ENCODE peak calls at places on chromosomes 7 and 10, in seven cellular contexts. One of them, this sample, is unnamed.
A peak's percentile ranks its signal among the peaks of the same experiment; 100 is the strongest.

GRCh38 chr10:83023647-83024046 is 1115.7 kb upstream of the GHITM start:
- DNase-seq in HCT116: no peak
- DNase-seq in transverse colon: no peak
- DNase-seq in CD8-positive, alpha-beta memory T cell: no peak
- DNase-seq in upper lobe of right lung: no peak
- DNase-seq in K562: no peak
- DNase-seq in heart right ventricle: no peak
- DNase-seq in this sample: no peak

GRCh38 chr10:63431962-63432797 is 33.6 kb downstream of the JMJD1C start:
- DNase-seq in HCT116: no peak
- DNase-seq in K562: no peak
- DNase-seq in CD8-positive, alpha-beta memory T cell: no peak
- DNase-seq in upper lobe of right lung: no peak
- DNase-seq in transverse colon: no peak
- DNase-seq in heart right ventricle: no peak
- DNase-seq in this sample: no peak

GRCh38 chr7:33853361-33854062 is 51.8 kb upstream of the BMPER start:
- DNase-seq in heart right ventricle: no peak
- DNase-seq in upper lobe of right lung: no peak
- DNase-seq in CD8-positive, alpha-beta memory T cell: no peak
- DNase-seq in HCT116: no peak
- DNase-seq in transverse colon: no peak
- DNase-seq in K562: no peak
- DNase-seq in this sample: no peak

GRCh38 chr10:47244560-47245500 is 55.2 kb upstream of the GDF10 start:
- DNase-seq in K562: no peak
- DNase-seq in transverse colon: peak; percentile 2
- DNase-seq in HCT116: no peak
- DNase-seq in upper lobe of right lung: no peak
- DNase-seq in CD8-positive, alpha-beta memory T cell: no peak
- DNase-seq in heart right ventricle: no peak
- DNase-seq in this sample: no peak

GRCh38 chr7:121437470-121437869 is 41.4 kb upstream of the FAM3C start:
- DNase-seq in heart right ventricle: no peak
- DNase-seq in HCT116: no peak
- DNase-seq in transverse colon: no peak
- DNase-seq in upper lobe of right lung: no peak
- DNase-seq in CD8-positive, alpha-beta memory T cell: no peak
- DNase-seq in K562: no peak
- DNase-seq in this sample: no peak

GRCh38 chr10:30806824-30807223 is 177.3 kb upstream of the LYZL2 start:
- DNase-seq in transverse colon: no peak
- DNase-seq in CD8-positive, alpha-beta memory T cell: no peak
- DNase-seq in heart right ventricle: no peak
- DNase-seq in HCT116: no peak
- DNase-seq in upper lobe of right lung: no peak
- DNase-seq in K562: no peak
- DNase-seq in this sample: no peak

GRCh38 chr10:27439101-27439500 is 65.0 kb upstream of the RAB18 start:
- DNase-seq in K562: no peak
- DNase-seq in HCT116: no peak
- DNase-seq in transverse colon: no peak
- DNase-seq in CD8-positive, alpha-beta memory T cell: no peak
- DNase-seq in upper lobe of right lung: no peak
- DNase-seq in heart right ventricle: no peak
- DNase-seq in this sample: no peak

GRCh38 chr7:17989546-17989945 is 38.1 kb downstream of the PRPS1L1 start:
- DNase-seq in CD8-positive, alpha-beta memory T cell: no peak
- DNase-seq in HCT116: no peak
- DNase-seq in upper lobe of right lung: no peak
- DNase-seq in transverse colon: peak; percentile 48
- DNase-seq in heart right ventricle: no peak
- DNase-seq in K562: peak; percentile 18
- DNase-seq in this sample: no peak

GRCh38 chr10:102633282-102633681 is 11.0 kb upstream of the TRIM8 start:
- DNase-seq in transverse colon: no peak
- DNase-seq in HCT116: no peak
- DNase-seq in CD8-positive, alpha-beta memory T cell: no peak
- DNase-seq in K562: no peak
- DNase-seq in upper lobe of right lung: peak; percentile 82
- DNase-seq in heart right ventricle: no peak
- DNase-seq in this sample: no peak

GRCh38 chr7:104838537-104839299 is 175.3 kb upstream of the KMT2E start:
- DNase-seq in HCT116: no peak
- DNase-seq in K562: no peak
- DNase-seq in upper lobe of right lung: no peak
- DNase-seq in heart right ventricle: no peak
- DNase-seq in CD8-positive, alpha-beta memory T cell: no peak
- DNase-seq in transverse colon: no peak
- DNase-seq in this sample: no peak

GRCh38 chr10:102919992-102920736 is 2.1 kb downstream of the CNNM2 start:
- DNase-seq in K562: peak; percentile 17
- DNase-seq in HCT116: no peak
- DNase-seq in heart right ventricle: no peak
- DNase-seq in upper lobe of right lung: no peak
- DNase-seq in transverse colon: no peak
- DNase-seq in CD8-positive, alpha-beta memory T cell: no peak
- DNase-seq in this sample: no peak

GRCh38 chr7:144834516-144835165 is 1.2 kb downstream of the TPK1 start:
- DNase-seq in CD8-positive, alpha-beta memory T cell: no peak
- DNase-seq in K562: peak; percentile 49
- DNase-seq in HCT116: no peak
- DNase-seq in upper lobe of right lung: no peak
- DNase-seq in transverse colon: peak; percentile 36
- DNase-seq in heart right ventricle: no peak
- DNase-seq in this sample: no peak

GRCh38 chr7:68269410-68269809 is 1272.8 kb downstream of the TYW1 start:
- DNase-seq in transverse colon: no peak
- DNase-seq in upper lobe of right lung: no peak
- DNase-seq in CD8-positive, alpha-beta memory T cell: no peak
- DNase-seq in heart right ventricle: no peak
- DNase-seq in K562: no peak
- DNase-seq in HCT116: no peak
- DNase-seq in this sample: no peak

GRCh38 chr10:91163709-91164474 is 56.6 kb upstream of the PCGF5 start:
- DNase-seq in HCT116: peak; percentile 15
- DNase-seq in transverse colon: peak; percentile 79
- DNase-seq in upper lobe of right lung: peak; percentile 83
- DNase-seq in K562: peak; percentile 70
- DNase-seq in heart right ventricle: peak; percentile 46
- DNase-seq in CD8-positive, alpha-beta memory T cell: peak; percentile 63
- DNase-seq in this sample: no peak

GRCh38 chr10:72692057-72692891 is at the start of gene MCU:
- DNase-seq in upper lobe of right lung: peak; percentile 96
- DNase-seq in K562: peak; percentile 98
- DNase-seq in CD8-positive, alpha-beta memory T cell: peak; percentile 86
- DNase-seq in HCT116: no peak
- DNase-seq in heart right ventricle: peak; percentile 93
- DNase-seq in transverse colon: peak; percentile 96
- DNase-seq in this sample: peak; percentile 10

GRCh38 chr10:72694476-72695369 is 2.8 kb downstream of the MCU start:
- DNase-seq in transverse colon: no peak
- DNase-seq in upper lobe of right lung: no peak
- DNase-seq in HCT116: no peak
- DNase-seq in heart right ventricle: no peak
- DNase-seq in CD8-positive, alpha-beta memory T cell: no peak
- DNase-seq in K562: peak; percentile 45
- DNase-seq in this sample: peak; percentile 35

GRCh38 chr10:72693599-72693915 is 1.6 kb downstream of the MCU start:
- DNase-seq in CD8-positive, alpha-beta memory T cell: no peak
- DNase-seq in upper lobe of right lung: no peak
- DNase-seq in transverse colon: no peak
- DNase-seq in HCT116: no peak
- DNase-seq in K562: no peak
- DNase-seq in heart right ventricle: no peak
- DNase-seq in this sample: no peak

GRCh38 chr10:72691470-72692056 is 380 bp upstream of the MCU start:
- DNase-seq in upper lobe of right lung: no peak
- DNase-seq in transverse colon: no peak
- DNase-seq in K562: no peak
- DNase-seq in CD8-positive, alpha-beta memory T cell: no peak
- DNase-seq in HCT116: peak; percentile 91
- DNase-seq in heart right ventricle: no peak
- DNase-seq in this sample: no peak

GRCh38 chr10:72692897-72693598 is 1.1 kb downstream of the MCU start:
- DNase-seq in HCT116: no peak
- DNase-seq in CD8-positive, alpha-beta memory T cell: no peak
- DNase-seq in heart right ventricle: no peak
- DNase-seq in transverse colon: peak; percentile 34
- DNase-seq in upper lobe of right lung: no peak
- DNase-seq in K562: peak; percentile 24
- DNase-seq in this sample: no peak
- H3K27ac ChIP-seq in HCT116: peak overlapping the region; percentile 7
- H3K27ac ChIP-seq in CD8-positive, alpha-beta memory T cell: peak overlapping the region; percentile 14
- H3K27ac ChIP-seq in heart right ventricle: peak overlapping the region; percentile 99
- H3K27ac ChIP-seq in transverse colon: peak overlapping the region; percentile 94
- H3K27ac ChIP-seq in upper lobe of right lung: peak overlapping the region; percentile 85
- H3K27ac ChIP-seq in K562: peak overlapping the region; percentile 8
- H3K27ac ChIP-seq in this sample: peak overlapping the region; percentile 69

GRCh38 chr10:77963901-77964300 is 37.3 kb upstream of the DLG5 start:
- DNase-seq in K562: no peak
- DNase-seq in HCT116: no peak
- DNase-seq in heart right ventricle: no peak
- DNase-seq in upper lobe of right lung: no peak
- DNase-seq in CD8-positive, alpha-beta memory T cell: no peak
- DNase-seq in transverse colon: no peak
- DNase-seq in this sample: no peak

GRCh38 chr10:77961668-77962067 is 35.1 kb upstream of the DLG5 start:
- DNase-seq in CD8-positive, alpha-beta memory T cell: no peak
- DNase-seq in K562: no peak
- DNase-seq in HCT116: no peak
- DNase-seq in heart right ventricle: no peak
- DNase-seq in upper lobe of right lung: no peak
- DNase-seq in transverse colon: no peak
- DNase-seq in this sample: no peak

GRCh38 chr10:77967611-77968022 is 41.1 kb upstream of the DLG5 start:
- DNase-seq in heart right ventricle: no peak
- DNase-seq in CD8-positive, alpha-beta memory T cell: no peak
- DNase-seq in HCT116: no peak
- DNase-seq in upper lobe of right lung: no peak
- DNase-seq in K562: no peak
- DNase-seq in transverse colon: no peak
- DNase-seq in this sample: no peak

GRCh38 chr10:77962350-77963146 is 36.0 kb upstream of the DLG5 start:
- DNase-seq in heart right ventricle: no peak
- DNase-seq in K562: no peak
- DNase-seq in upper lobe of right lung: no peak
- DNase-seq in transverse colon: no peak
- DNase-seq in CD8-positive, alpha-beta memory T cell: no peak
- DNase-seq in HCT116: no peak
- DNase-seq in this sample: no peak

DNA sequence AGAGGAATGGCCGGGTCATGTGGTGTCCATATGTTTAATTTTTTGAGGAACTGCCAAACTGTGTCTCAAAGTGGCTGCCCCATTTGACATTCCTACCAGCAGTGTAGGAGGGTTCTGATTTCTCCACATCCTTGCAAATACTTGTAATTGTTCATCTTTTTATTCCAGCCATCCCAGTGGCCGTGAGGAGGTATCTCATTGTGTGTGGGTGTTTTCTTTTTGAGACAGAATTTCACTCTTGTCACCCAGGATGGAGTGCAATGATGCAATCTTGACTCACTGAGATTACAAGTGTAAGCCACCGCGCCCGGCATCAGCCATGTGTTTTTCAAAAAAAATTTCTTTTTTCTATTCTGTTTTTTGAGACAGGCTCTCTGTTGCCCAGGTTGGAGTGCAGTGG is 38.7 kb upstream of the DLG5 start:
- DNase-seq in upper lobe of right lung: no peak
- DNase-seq in HCT116: no peak
- DNase-seq in CD8-positive, alpha-beta memory T cell: no peak
- DNase-seq in heart right ventricle: no peak
- DNase-seq in K562: peak; percentile 37
- DNase-seq in transverse colon: no peak
- DNase-seq in this sample: no peak
- H3K27ac ChIP-seq in upper lobe of right lung: no peak overlapping the region
- H3K27ac ChIP-seq in HCT116: no peak overlapping the region
- H3K27ac ChIP-seq in CD8-positive, alpha-beta memory T cell: no peak overlapping the region
- H3K27ac ChIP-seq in heart right ventricle: no peak overlapping the region
- H3K27ac ChIP-seq in K562: no peak overlapping the region
- H3K27ac ChIP-seq in transverse colon: no peak overlapping the region
- H3K27ac ChIP-seq in this sample: no peak overlapping the region

DNA sequence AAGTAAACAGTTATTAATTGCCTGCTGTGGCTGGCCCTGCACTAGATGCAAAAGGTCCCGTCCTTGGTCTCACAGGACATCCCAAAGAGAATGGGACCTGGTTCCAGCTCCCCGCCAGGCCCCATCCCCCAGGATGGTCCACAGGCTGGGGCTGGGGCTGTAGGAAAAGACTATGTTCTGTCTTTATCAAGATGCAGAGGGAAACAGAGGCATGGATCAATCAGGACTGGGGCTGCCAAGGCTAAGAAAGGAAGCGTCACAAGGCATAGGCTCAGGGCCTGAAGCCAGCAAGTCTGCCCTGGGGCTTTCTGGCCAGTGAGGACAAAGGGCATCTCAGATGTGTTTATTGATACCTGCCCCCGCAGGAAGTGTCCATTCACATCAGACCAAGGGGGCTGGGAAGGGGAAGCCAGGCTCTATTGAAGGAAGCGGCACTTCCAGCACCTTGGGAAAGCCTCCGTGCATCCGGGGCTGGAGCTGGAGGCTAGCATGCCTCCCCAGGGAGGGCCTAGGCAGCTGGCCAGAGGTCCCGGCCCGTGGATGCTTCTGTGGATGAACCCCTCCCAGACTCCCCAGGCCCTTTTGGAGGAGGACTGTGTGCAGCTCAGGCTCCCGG is 5.8 kb downstream of the VSIR start:
- DNase-seq in HCT116: no peak
- DNase-seq in CD8-positive, alpha-beta memory T cell: no peak
- DNase-seq in K562: no peak
- DNase-seq in upper lobe of right lung: no peak
- DNase-seq in transverse colon: peak; percentile 36
- DNase-seq in heart right ventricle: peak; percentile 89
- DNase-seq in this sample: no peak
- H3K27ac ChIP-seq in HCT116: peak overlapping the region; percentile 82
- H3K27ac ChIP-seq in CD8-positive, alpha-beta memory T cell: peak overlapping the region; percentile 45
- H3K27ac ChIP-seq in K562: no peak overlapping the region
- H3K27ac ChIP-seq in upper lobe of right lung: peak overlapping the region; percentile 90
- H3K27ac ChIP-seq in transverse colon: peak overlapping the region; percentile 98
- H3K27ac ChIP-seq in heart right ventricle: peak overlapping the region; percentile 89
- H3K27ac ChIP-seq in this sample: peak overlapping the region; percentile 11

GRCh38 chr10:45419673-45420020 is 45.6 kb downstream of the ALOX5 start:
- DNase-seq in transverse colon: no peak
- DNase-seq in K562: no peak
- DNase-seq in HCT116: no peak
- DNase-seq in upper lobe of right lung: no peak
- DNase-seq in CD8-positive, alpha-beta memory T cell: no peak
- DNase-seq in heart right ventricle: peak; percentile 50
- DNase-seq in this sample: no peak

GRCh38 chr10:45417746-45418145 is 43.7 kb downstream of the ALOX5 start:
- DNase-seq in heart right ventricle: no peak
- DNase-seq in K562: no peak
- DNase-seq in CD8-positive, alpha-beta memory T cell: no peak
- DNase-seq in transverse colon: no peak
- DNase-seq in upper lobe of right lung: peak; percentile 40
- DNase-seq in HCT116: no peak
- DNase-seq in this sample: no peak

GRCh38 chr10:45416603-45417002 is 42.6 kb downstream of the ALOX5 start:
- DNase-seq in heart right ventricle: no peak
- DNase-seq in CD8-positive, alpha-beta memory T cell: no peak
- DNase-seq in transverse colon: no peak
- DNase-seq in HCT116: no peak
- DNase-seq in upper lobe of right lung: no peak
- DNase-seq in K562: no peak
- DNase-seq in this sample: no peak

GRCh38 chr10:45418859-45419672 is 45.0 kb downstream of the ALOX5 start:
- DNase-seq in transverse colon: peak; percentile 72
- DNase-seq in K562: no peak
- DNase-seq in HCT116: no peak
- DNase-seq in heart right ventricle: peak; percentile 73
- DNase-seq in CD8-positive, alpha-beta memory T cell: peak; percentile 32
- DNase-seq in upper lobe of right lung: peak; percentile 83
- DNase-seq in this sample: peak; percentile 57

GRCh38 chr10:45418417-45418858 is 44.4 kb downstream of the ALOX5 start:
- DNase-seq in HCT116: no peak
- DNase-seq in CD8-positive, alpha-beta memory T cell: no peak
- DNase-seq in K562: no peak
- DNase-seq in heart right ventricle: peak; percentile 34
- DNase-seq in transverse colon: no peak
- DNase-seq in upper lobe of right lung: no peak
- DNase-seq in this sample: no peak
- H3K27ac ChIP-seq in HCT116: no peak overlapping the region
- H3K27ac ChIP-seq in CD8-positive, alpha-beta memory T cell: no peak overlapping the region
- H3K27ac ChIP-seq in K562: no peak overlapping the region
- H3K27ac ChIP-seq in heart right ventricle: peak overlapping the region; percentile 91
- H3K27ac ChIP-seq in transverse colon: peak overlapping the region; percentile 81
- H3K27ac ChIP-seq in upper lobe of right lung: peak overlapping the region; percentile 91
- H3K27ac ChIP-seq in this sample: peak overlapping the region; percentile 79

This sample was measured in substantia nigra.